ENCODE peak calls at places on chromosomes 11 and 22, in four cellular contexts. G, A, Q and H are unnamed samples.

GRCh38 chr11:106087815-106088435 is 10.5 kb downstream of the AASDHPPT start:
- DNase-seq in G (peak), A (peak), Q (peak), H (peak)

GRCh38 chr22:25362883-25363240 is 143.4 kb downstream of the CRYBB2 start:
- DNase-seq in G (no peak), A (no peak), Q (no peak), H (peak)

GRCh38 chr22:35341090-35341874 is 39.6 kb upstream of the HMOX1 start:
- DNase-seq in G (no peak), A (no peak), Q (no peak), H (no peak)

GRCh38 chr11:32334822-32335221 is 100.5 kb downstream of the WT1 start:
- DNase-seq in G (no peak), A (no peak), Q (no peak), H (no peak)

GRCh38 chr11:102171101-102171500 is 60.9 kb downstream of the YAP1 start:
- DNase-seq in G (peak), A (peak), Q (peak), H (peak)

GRCh38 chr22:49253656-49254055 is 574.0 kb downstream of the BRD1 start:
- DNase-seq in G (no peak), A (no peak), Q (no peak), H (no peak)

GRCh38 chr11:91686700-91687099 is 537.9 kb upstream of the FAT3 start:
- DNase-seq in G (no peak), A (no peak), Q (peak), H (no peak)

GRCh38 chr11:130457909-130458729 is 9.7 kb downstream of the ADAMTS15 start:
- DNase-seq in G (peak), A (no peak), Q (peak), H (no peak)

GRCh38 chr11:15795378-15795777 is 561.0 kb downstream of the SOX6 start:
- DNase-seq in G (no peak), A (no peak), Q (no peak), H (no peak)

GRCh38 chr11:62147545-62147944 is 23.7 kb downstream of the INCENP start:
- DNase-seq in G (no peak), A (no peak), Q (no peak), H (no peak)

GRCh38 chr11:40306938-40307548 is 1152.4 kb downstream of the LRRC4C start:
- DNase-seq in G (peak), A (peak), Q (peak), H (peak)

GRCh38 chr11:69760319-69760718 is 14.8 kb downstream of the FGF4 start:
- DNase-seq in G (no peak), A (no peak), Q (no peak), H (no peak)

GRCh38 chr22:45473626-45474237 is 29.0 kb upstream of the FBLN1 start:
- DNase-seq in G (no peak), A (no peak), Q (no peak), H (peak)
- H3K4me3 ChIP-seq in G (no peak), A (no peak), Q (no peak), H (no peak)

DNA sequence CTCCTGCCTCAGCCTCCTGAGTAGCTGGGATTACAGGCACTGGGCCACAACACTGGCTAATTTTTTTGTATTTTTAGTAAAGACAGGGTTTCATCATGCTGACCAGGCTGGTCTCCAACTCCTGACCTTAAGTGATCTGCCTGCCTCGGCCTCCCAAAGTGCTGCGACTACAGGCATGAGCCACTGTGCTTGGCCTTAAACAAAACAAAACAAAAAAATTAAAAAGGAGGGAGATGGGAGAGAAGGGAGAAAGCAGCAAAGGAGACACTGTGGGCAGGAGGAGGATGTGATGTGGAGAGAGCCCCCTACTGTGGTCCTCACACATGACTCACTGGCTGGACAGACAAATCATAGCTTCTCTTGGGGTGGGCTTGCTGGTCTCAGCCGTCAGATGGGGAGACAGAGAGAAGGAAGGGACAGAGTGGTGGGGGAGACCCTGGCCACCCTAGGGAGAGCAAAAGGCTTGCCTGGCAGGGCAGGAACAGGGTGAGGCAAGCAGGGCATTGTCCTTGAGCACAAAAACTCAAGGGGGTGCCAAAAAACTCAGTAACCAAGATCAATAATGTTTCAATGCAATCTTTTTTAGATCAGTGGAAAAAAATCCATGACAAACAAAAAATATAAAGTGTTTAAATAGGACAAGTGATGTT is 31.6 kb downstream of the TPST2 start:
- DNase-seq in G (peak), A (peak), Q (no peak), H (peak)
- TF ChIP-seq CTCF in G (peak), A (peak), Q (no peak), H (peak)

GRCh38 chr11:116930177-116930576 is 92.8 kb upstream of the APOA1 start:
- DNase-seq in G (peak), A (peak), Q (no peak), H (peak)
- H3K4me3 ChIP-seq in G (no peak), A (no peak), Q (no peak), H (no peak)

GRCh38 chr11:116500002-116500832 is 272.6 kb downstream of the BUD13 start:
- DNase-seq in G (no peak), A (no peak), Q (no peak), H (no peak)
- TF ChIP-seq CTCF in G (no peak), A (no peak), Q (no peak), H (no peak)

DNA sequence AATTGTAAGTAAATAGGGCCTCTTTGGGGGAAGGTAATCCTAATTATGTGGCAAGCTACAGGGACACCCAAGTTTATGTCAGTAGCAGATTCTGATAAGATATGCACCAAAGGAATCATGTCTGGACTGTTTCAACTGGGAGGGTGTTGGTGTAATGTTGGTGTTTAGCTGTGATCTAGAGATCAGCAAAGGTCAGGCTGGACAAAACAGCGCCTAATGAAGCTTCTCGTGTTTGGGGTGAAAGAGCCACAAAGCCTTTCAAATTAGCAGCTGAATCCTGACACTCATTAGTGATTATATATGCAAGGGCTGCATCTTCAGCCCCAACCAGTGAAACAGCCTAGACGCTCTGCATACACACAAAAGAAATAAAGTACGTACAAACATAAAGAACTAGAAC is 106.3 kb downstream of the MPPED2 start:
- DNase-seq in G (no peak), A (no peak), Q (no peak), H (no peak)
- H3K4me3 ChIP-seq in G (no peak), A (no peak), Q (no peak), H (no peak)

DNA sequence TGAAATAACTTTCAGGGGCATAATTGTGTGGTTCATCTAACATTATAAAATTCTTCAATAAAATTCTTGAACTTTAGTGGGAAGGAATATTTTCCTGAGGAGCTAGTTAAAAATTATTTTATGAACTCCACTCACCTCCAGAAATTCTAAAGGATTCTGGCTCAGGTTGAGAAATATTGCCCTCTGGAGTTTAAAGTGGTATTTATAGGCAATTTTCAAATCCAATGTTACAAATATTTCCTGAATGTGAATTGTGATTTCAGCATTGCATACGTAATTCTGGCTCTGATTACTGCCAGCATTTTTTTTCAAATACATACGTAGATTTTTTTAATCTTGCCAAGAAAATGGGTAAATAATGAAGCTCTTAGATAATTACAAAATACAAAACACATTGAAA is 598.2 kb upstream of the ANO3 start:
- DNase-seq in G (peak), A (no peak), Q (peak), H (peak)
- TF ChIP-seq CTCF in G (peak), A (peak), Q (no peak), H (peak)